ENCODE peak calls at places on chromosomes 1 and 21, in five cellular contexts. One of them, this sample, is unnamed.

GRCh38 chr1:111157425-111157824 is 17.4 kb downstream of the CEPT1 start:
- DNase-seq in NCI-H446: no peak
- DNase-seq in stomach: no peak
- DNase-seq in GM13977: no peak
- DNase-seq in putamen: no peak
- DNase-seq in this sample: no peak

GRCh38 chr1:154334647-154335350 is 9.5 kb downstream of the ATP8B2 start:
- DNase-seq in NCI-H446: peak; percentile 82
- DNase-seq in stomach: peak; percentile 90
- DNase-seq in GM13977: peak; percentile 90
- DNase-seq in putamen: no peak
- DNase-seq in this sample: peak; percentile 79

GRCh38 chr1:54885863-54886723 is 902 bp downstream of the DHCR24 start:
- DNase-seq in NCI-H446: no peak
- DNase-seq in stomach: peak; percentile 66
- DNase-seq in GM13977: no peak
- DNase-seq in putamen: no peak
- DNase-seq in this sample: peak; percentile 76

GRCh38 chr21:19621837-19622496 is 1218.4 kb upstream of the TMPRSS15 start:
- DNase-seq in NCI-H446: no peak
- DNase-seq in stomach: no peak
- DNase-seq in GM13977: no peak
- DNase-seq in putamen: no peak
- DNase-seq in this sample: no peak

GRCh38 chr1:44246806-44247205 is 33.5 kb downstream of the DMAP1 start:
- DNase-seq in NCI-H446: no peak
- DNase-seq in stomach: no peak
- DNase-seq in GM13977: no peak
- DNase-seq in putamen: no peak
- DNase-seq in this sample: no peak

GRCh38 chr1:178926046-178926445 is 55.2 kb upstream of the ANGPTL1 start:
- DNase-seq in NCI-H446: no peak
- DNase-seq in stomach: no peak
- DNase-seq in GM13977: no peak
- DNase-seq in putamen: no peak
- DNase-seq in this sample: no peak

GRCh38 chr1:7042322-7043231 is 257.3 kb downstream of the CAMTA1 start:
- DNase-seq in NCI-H446: peak; percentile 8
- DNase-seq in stomach: no peak
- DNase-seq in GM13977: peak; percentile 77
- DNase-seq in putamen: no peak
- DNase-seq in this sample: peak; percentile 56

GRCh38 chr1:32933742-32934322 is 30.8 kb downstream of the RNF19B start:
- DNase-seq in NCI-H446: no peak
- DNase-seq in stomach: peak; percentile 40
- DNase-seq in GM13977: no peak
- DNase-seq in putamen: no peak
- DNase-seq in this sample: peak; percentile 69

GRCh38 chr1:107698161-107698560 is 266.8 kb downstream of the VAV3 start:
- DNase-seq in NCI-H446: no peak
- DNase-seq in stomach: no peak
- DNase-seq in GM13977: no peak
- DNase-seq in putamen: no peak
- DNase-seq in this sample: no peak